ENCODE peak calls at places on chromosomes 6 and 20, in seven cellular contexts. J is PC-9, V is upper lobe of right lung, M is fibroblast of lung, G is lower lobe of right lung, Y is ovary, D is Caco-2. X is an unnamed sample. For H3K4me1 and H3K9me3, the result is how much of the 10 kb centered on the place peaks cover.

GRCh38 chr20:50027611-50028105 is 44.9 kb downstream of the SNAI1 start:
- DNase-seq in G (no peak), Y (peak), V (peak), D (no peak), J (peak), M (peak), X (no peak)

GRCh38 chr6:26224940-26225847 is 138.0 kb downstream of the HFE start:
- DNase-seq in Y (peak), J (no peak), V (no peak), D (no peak), M (peak), G (no peak), X (no peak)

GRCh38 chr20:7375905-7376304 is 564.4 kb downstream of the HAO1 start:
- DNase-seq in J (no peak), V (no peak), D (no peak), Y (no peak), G (no peak), M (peak), X (no peak)

GRCh38 chr6:106439459-106439858 is 78.9 kb downstream of the CRYBG1 start:
- DNase-seq in G (no peak), J (peak), V (no peak), M (no peak), D (no peak), Y (no peak), X (no peak)

GRCh38 chr6:155787168-155787567 is 331.5 kb upstream of the NOX3 start:
- DNase-seq in D (no peak), V (no peak), M (no peak), G (no peak), J (no peak), Y (no peak), X (no peak)

GRCh38 chr6:104625536-104625935 is 234.2 kb downstream of the HACE1 start:
- DNase-seq in M (peak), D (peak), J (peak), G (no peak), Y (no peak), V (no peak), X (no peak)

GRCh38 chr6:36118550-36119107 is 11.7 kb upstream of the MAPK13 start:
- DNase-seq in V (no peak), J (peak), M (no peak), Y (no peak), G (peak), D (no peak), X (no peak)

GRCh38 chr20:64115171-64115911 is 8.0 kb upstream of the NPBWR2 start:
- DNase-seq in Y (peak), M (no peak), V (peak), G (no peak), J (peak), D (peak), X (no peak)

GRCh38 chr6:158609455-158610155 is 34.9 kb downstream of the DYNLT1 start:
- DNase-seq in V (no peak), M (no peak), G (no peak), J (no peak), D (no peak), Y (no peak), X (no peak)

GRCh38 chr20:33948480-33948879 is 45.2 kb upstream of the RALY start:
- DNase-seq in V (no peak), M (no peak), G (no peak), J (no peak), D (no peak), Y (no peak), X (no peak)

GRCh38 chr6:30171677-30172471 is 8.5 kb downstream of the TRIM15 start:
- DNase-seq in D (no peak), G (peak), M (peak), J (peak), Y (peak), V (peak), X (no peak)

GRCh38 chr6:659716-660581 is 3.0 kb upstream of the HUS1B start:
- DNase-seq in M (no peak), Y (no peak), G (no peak), D (peak), J (no peak), V (no peak), X (peak)

GRCh38 chr20:25207149-25207959 is 11.8 kb downstream of the ENTPD6 start:
- DNase-seq in J (no peak), M (no peak), Y (no peak), G (no peak), V (no peak), D (no peak), X (no peak)

GRCh38 chr6:17173071-17173470 is 71.2 kb downstream of the STMND1 start:
- DNase-seq in Y (no peak), V (no peak), G (no peak), M (no peak), D (no peak), J (no peak), X (no peak)

GRCh38 chr6:64984947-64985346 is 722.1 kb downstream of the EYS start:
- DNase-seq in Y (no peak), G (no peak), D (no peak), V (no peak), M (peak), J (no peak), X (no peak)

GRCh38 chr6:124372076-124372475 is 568.4 kb downstream of the NKAIN2 start:
- DNase-seq in M (peak), J (no peak), Y (no peak), G (no peak), D (no peak), V (no peak), X (no peak)

GRCh38 chr6:134138226-134138975 is 86.0 kb upstream of the SLC2A12 start:
- DNase-seq in Y (no peak), M (peak), D (no peak), G (no peak), J (no peak), V (no peak), X (no peak)

GRCh38 chr6:15017251-15017650 is 228.6 kb upstream of the JARID2 start:
- DNase-seq in V (no peak), D (no peak), G (peak), J (no peak), M (no peak), Y (peak), X (peak)

GRCh38 chr6:26045939-26046368 is 41.3 kb upstream of the HFE start:
- DNase-seq in D (no peak), J (peak), M (no peak), V (no peak), G (no peak), Y (no peak), X (no peak)

GRCh38 chr6:14665827-14666724 is 548.5 kb downstream of the CD83 start:
- DNase-seq in V (peak), G (peak), D (no peak), J (peak), Y (no peak), M (peak), X (no peak)

GRCh38 chr20:43983904-43984361 is 69.3 kb downstream of the TOX2 start:
- DNase-seq in J (no peak), D (no peak), Y (no peak), G (no peak), V (no peak), M (no peak), X (no peak)

GRCh38 chr20:7452890-7453289 is 487.4 kb downstream of the HAO1 start:
- DNase-seq in Y (no peak), J (no peak), M (no peak), G (no peak), D (no peak), V (no peak), X (no peak)

DNA sequence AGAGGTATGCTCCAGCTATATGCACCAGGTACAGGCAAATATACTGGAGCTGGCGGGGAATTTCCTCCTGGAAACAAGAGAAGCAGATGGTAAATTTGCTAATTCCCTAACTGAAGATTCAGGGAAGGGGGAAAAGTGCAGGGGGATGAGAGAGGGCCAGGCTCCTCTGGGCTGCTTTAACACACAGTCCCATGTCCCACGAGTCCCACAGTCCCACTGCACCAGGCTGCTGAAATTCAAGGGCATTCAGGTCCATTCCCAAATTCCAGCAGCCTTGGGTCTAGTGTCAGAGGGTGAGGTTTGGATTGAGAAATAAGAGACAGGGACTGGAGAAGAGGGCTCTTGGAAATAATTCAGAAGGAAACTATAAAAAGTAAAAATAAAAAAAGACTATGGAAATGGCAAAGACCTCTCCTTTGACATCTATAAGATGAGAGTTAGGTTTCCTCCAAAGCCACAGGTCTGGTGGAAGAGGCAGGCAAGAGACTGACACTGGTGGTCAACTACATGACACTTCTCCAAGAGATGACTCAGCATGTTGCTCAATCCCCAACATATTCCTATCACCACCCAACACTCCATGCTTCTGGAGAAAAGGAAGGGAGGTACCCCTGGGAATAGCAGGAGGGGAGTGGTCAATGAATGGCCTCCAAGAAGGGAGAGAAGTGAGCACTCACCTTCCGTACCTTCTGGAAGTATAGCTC is 69.2 kb downstream of the TRAM2 start:
- DNase-seq in D (no peak), Y (no peak), V (no peak), G (no peak), M (peak), J (no peak), X (no peak)
- H3K4me1 ChIP-seq in D (under half), Y (under half), V (under half), G (under half), M (half or more), J (half or more), X (under half)

DNA sequence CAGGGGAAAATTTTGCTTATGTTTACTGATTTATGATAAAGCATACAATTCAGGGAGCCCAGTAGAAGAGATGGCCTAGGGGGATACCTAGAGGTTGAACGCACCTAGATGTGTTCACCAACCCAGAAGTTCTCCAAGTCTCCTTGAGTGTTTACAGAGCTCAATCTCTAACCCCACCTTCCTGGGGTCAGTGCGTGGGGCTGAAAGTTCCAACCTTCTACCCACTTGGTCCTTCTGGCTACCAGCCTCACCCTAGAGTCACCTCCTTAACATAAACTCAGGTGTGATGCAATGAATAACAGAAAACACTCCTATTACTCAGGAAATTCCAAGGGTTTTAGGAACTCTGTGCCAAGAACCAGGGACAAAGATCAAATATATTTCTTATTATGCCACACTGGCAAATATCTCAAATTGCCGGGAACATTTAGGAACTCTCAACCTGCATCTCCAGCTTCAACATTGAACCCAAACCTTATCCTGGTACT is 26.4 kb downstream of the AFG1L start:
- DNase-seq in G (no peak), V (no peak), J (peak), D (no peak), Y (no peak), M (no peak), X (no peak)
- H3K4me3 ChIP-seq in G (no peak), V (no peak), J (no peak), D (no peak), Y (no peak), M (no peak), X (no peak)

DNA sequence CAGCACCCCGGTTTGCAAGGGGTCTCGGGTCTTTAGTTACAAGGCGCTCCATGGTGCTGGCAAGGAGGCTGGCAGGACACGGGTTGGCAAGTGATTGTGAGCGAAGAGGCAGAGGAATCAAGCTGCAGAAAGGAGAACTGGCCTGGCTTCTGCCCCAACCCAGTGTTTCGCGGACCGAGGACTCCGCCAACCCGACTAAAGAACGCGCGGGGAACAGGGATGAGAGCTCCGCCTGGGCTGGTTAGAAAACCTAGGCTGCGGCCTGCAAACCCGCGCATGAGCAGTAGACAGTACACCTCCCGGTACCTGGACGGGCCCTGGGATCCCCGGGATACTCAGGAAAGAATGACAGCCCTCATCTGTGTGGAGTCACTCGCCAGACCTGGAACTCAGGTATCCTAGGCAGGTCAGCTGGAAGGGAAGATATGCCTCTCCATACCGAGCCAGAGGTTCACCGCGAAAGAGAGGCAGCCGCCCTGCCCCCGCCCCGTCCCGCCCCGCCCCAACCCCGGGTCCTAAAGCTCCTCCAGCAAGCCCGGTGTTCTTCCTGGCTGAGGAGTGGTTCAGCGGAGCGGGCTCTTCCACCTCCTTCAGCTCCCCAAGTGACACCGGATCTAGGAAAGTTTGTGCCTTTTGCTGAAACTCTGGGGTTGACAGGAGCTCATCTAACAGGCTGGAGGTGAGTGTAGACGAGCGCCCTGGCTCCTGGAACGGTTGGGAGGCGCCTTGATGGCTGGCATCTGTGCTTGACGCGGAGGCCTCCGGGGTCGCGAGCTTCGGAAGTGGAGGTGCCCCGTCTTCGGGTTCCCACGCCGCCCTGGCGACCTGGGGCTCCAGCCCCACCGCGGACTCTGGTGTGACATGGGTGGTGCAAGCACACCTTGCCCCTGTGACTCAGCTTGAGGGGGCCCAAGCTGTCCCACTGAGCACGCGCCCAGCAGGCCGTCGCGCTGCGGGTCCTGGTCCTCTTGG is 1847.3 kb upstream of the DEFB115 start:
- DNase-seq in D (no peak), V (no peak), G (no peak), Y (no peak), M (no peak), J (no peak), X (no peak)
- H3K9me3 ChIP-seq in D (under half), V (under half), G (under half), Y (under half), M (under half), J (under half), X (under half)

GRCh38 chr20:36849333-36850065 is 26.4 kb upstream of the TLDC2 start:
- DNase-seq in Y (no peak), V (no peak), J (no peak), D (no peak), G (no peak), M (peak), X (no peak)
- H3K4me1 ChIP-seq in Y (under half), V (half or more), J (under half), D (under half), G (half or more), M (half or more), X (under half)

DNA sequence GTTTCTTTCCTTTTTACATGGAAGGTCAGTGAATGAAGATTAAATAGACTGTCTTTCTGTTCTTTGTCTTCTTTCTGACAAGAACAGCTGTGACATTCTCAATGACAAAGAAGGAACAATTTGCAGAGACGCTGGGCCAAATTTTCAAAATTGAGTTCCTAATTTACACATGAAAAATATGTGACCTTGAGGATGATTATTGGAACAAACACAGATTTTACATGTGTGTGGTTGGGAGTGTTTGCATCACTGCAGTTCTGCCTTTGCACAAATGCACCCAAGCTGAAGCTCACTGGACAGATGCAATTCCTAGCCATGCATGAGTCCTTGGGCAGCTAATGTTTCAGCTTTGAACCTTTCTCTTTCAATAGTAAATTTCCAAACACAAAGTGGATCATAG is 350.8 kb downstream of the QKI start:
- DNase-seq in G (no peak), M (no peak), D (no peak), Y (no peak), J (no peak), V (no peak), X (peak)
- H3K4me3 ChIP-seq in G (no peak), M (no peak), D (no peak), Y (no peak), J (no peak), V (no peak), X (no peak)

GRCh38 chr6:44485601-44486000 is 98.1 kb downstream of the CDC5L start:
- DNase-seq in D (no peak), J (no peak), G (no peak), M (no peak), V (no peak), Y (no peak), X (no peak)
- H3K9me3 ChIP-seq in D (under half), J (under half), G (under half), M (under half), V (under half), Y (under half), X (under half)